ENCODE peak calls at places on chromosomes 11 and 22, in ten cellular contexts. C, J, D, Q, K, W, O, H, Z and P are unnamed samples.

GRCh38 chr11:57233702-57234101 is 3.3 kb downstream of the APLNR start:
- DNase-seq in Q (no peak), D (no peak), W (no peak), J (no peak), H (no peak), C (no peak), Z (peak), O (no peak), K (no peak), P (no peak)

GRCh38 chr11:48081151-48082010 is 101.0 kb downstream of the PTPRJ start:
- DNase-seq in C (no peak), Z (peak), W (peak), H (peak), K (peak), Q (peak), J (no peak), D (no peak), O (peak), P (no peak)

GRCh38 chr11:47691979-47692378 is 23.2 kb downstream of the AGBL2 start:
- DNase-seq in K (peak), Q (no peak), J (no peak), D (no peak), H (no peak), W (no peak), Z (no peak), C (no peak), O (no peak), P (no peak)

GRCh38 chr11:125414121-125414520 is 81.9 kb downstream of the FEZ1 start:
- DNase-seq in C (no peak), Z (no peak), D (no peak), K (no peak), Q (no peak), J (no peak), H (no peak), O (no peak), W (no peak), P (no peak)

GRCh38 chr22:37282385-37282677 is at the start of gene CYTH4:
- DNase-seq in D (no peak), C (no peak), Z (peak), Q (peak), W (no peak), J (peak), H (peak), K (no peak), O (peak), P (no peak)

GRCh38 chr22:49380095-49380827 is 447.4 kb downstream of the BRD1 start:
- DNase-seq in D (no peak), H (no peak), O (no peak), J (no peak), C (no peak), Z (no peak), K (no peak), W (no peak), Q (no peak), P (no peak)

GRCh38 chr11:29280452-29280851 is 736.4 kb downstream of the KCNA4 start:
- DNase-seq in D (no peak), Z (no peak), W (no peak), Q (no peak), K (no peak), C (no peak), O (peak), J (no peak), H (no peak), P (no peak)

GRCh38 chr11:30365793-30366517 is 43.1 kb downstream of the ARL14EP start:
- DNase-seq in H (no peak), W (no peak), K (no peak), C (no peak), Q (no peak), O (no peak), J (no peak), Z (no peak), D (peak), P (no peak)

GRCh38 chr11:25943777-25944661 is 387.9 kb upstream of the ANO3 start:
- DNase-seq in D (no peak), H (no peak), K (peak), Q (no peak), W (no peak), C (no peak), O (no peak), J (no peak), Z (no peak), P (no peak)

GRCh38 chr22:37904572-37905533 is 1.2 kb upstream of the MICALL1 start:
- DNase-seq in C (peak), H (peak), J (no peak), Z (peak), O (peak), Q (peak), W (no peak), D (peak), K (peak), P (no peak)

GRCh38 chr22:28894320-28894719 is 10.9 kb downstream of the ZNRF3 start:
- DNase-seq in Q (no peak), O (no peak), J (no peak), K (no peak), D (no peak), H (no peak), Z (no peak), C (peak), W (no peak), P (no peak)

GRCh38 chr22:19965771-19966709 is 24.4 kb upstream of the TXNRD2 start:
- DNase-seq in J (no peak), C (no peak), O (no peak), Q (no peak), W (no peak), Z (peak), D (peak), H (no peak), K (peak), P (no peak)

GRCh38 chr11:14336507-14337503 is 22.2 kb downstream of the RRAS2 start:
- DNase-seq in K (peak), Q (no peak), W (no peak), C (peak), H (no peak), Z (no peak), J (no peak), O (peak), D (peak), P (no peak)

GRCh38 chr11:120610101-120610500 is 98.6 kb downstream of the GRIK4 start:
- DNase-seq in K (no peak), H (no peak), W (no peak), O (no peak), C (no peak), Z (no peak), D (no peak), J (no peak), Q (no peak), P (no peak)

GRCh38 chr11:35160248-35160820 is 21.4 kb downstream of the CD44 start:
- DNase-seq in H (no peak), Q (no peak), D (peak), J (no peak), W (no peak), K (no peak), Z (no peak), C (no peak), O (no peak), P (no peak)

GRCh38 chr11:69114811-69115523 is 40.8 kb upstream of the SMIM38 start:
- DNase-seq in Q (no peak), O (no peak), C (no peak), K (peak), J (no peak), H (no peak), W (no peak), Z (peak), D (no peak), P (no peak)

GRCh38 chr22:21713428-21714058 is 22.1 kb downstream of the YPEL1 start:
- DNase-seq in D (no peak), K (peak), Q (no peak), J (no peak), C (no peak), H (no peak), Z (no peak), O (no peak), W (no peak), P (no peak)

GRCh38 chr22:48554893-48555552 is 1272.7 kb downstream of the BRD1 start:
- DNase-seq in O (no peak), Q (no peak), W (no peak), H (no peak), J (no peak), C (no peak), D (peak), K (no peak), Z (no peak), P (no peak)

GRCh38 chr22:45535400-45535799 is 32.7 kb downstream of the FBLN1 start:
- DNase-seq in C (no peak), W (no peak), K (peak), O (no peak), D (no peak), Q (no peak), H (no peak), J (no peak), Z (no peak), P (no peak)

GRCh38 chr11:63914896-63915681 is 1.9 kb downstream of the RCOR2 start:
- DNase-seq in Z (no peak), Q (no peak), O (no peak), W (no peak), H (no peak), D (peak), K (peak), J (no peak), C (no peak), P (peak)

GRCh38 chr22:36486619-36487384 is 5.4 kb upstream of the TXN2 start:
- DNase-seq in D (peak), W (no peak), H (no peak), C (no peak), J (peak), Q (no peak), Z (peak), O (peak), K (peak), P (no peak)

GRCh38 chr11:113547739-113548138 is 72.5 kb upstream of the DRD2 start:
- DNase-seq in H (no peak), Q (no peak), J (no peak), D (no peak), Z (no peak), K (no peak), C (no peak), O (no peak), W (no peak), P (no peak)
- H3K27ac ChIP-seq in H (no peak), Q (no peak), J (no peak), D (no peak), Z (no peak), K (no peak), C (peak), O (no peak), W (no peak), P (no peak)

GRCh38 chr11:15769203-15769602 is 587.1 kb downstream of the SOX6 start:
- DNase-seq in J (no peak), C (no peak), K (no peak), H (no peak), Z (no peak), D (no peak), W (no peak), Q (no peak), O (no peak), P (no peak)
- H3K27ac ChIP-seq in J (no peak), C (no peak), K (no peak), H (no peak), Z (no peak), D (no peak), W (no peak), Q (no peak), O (no peak), P (no peak)

DNA sequence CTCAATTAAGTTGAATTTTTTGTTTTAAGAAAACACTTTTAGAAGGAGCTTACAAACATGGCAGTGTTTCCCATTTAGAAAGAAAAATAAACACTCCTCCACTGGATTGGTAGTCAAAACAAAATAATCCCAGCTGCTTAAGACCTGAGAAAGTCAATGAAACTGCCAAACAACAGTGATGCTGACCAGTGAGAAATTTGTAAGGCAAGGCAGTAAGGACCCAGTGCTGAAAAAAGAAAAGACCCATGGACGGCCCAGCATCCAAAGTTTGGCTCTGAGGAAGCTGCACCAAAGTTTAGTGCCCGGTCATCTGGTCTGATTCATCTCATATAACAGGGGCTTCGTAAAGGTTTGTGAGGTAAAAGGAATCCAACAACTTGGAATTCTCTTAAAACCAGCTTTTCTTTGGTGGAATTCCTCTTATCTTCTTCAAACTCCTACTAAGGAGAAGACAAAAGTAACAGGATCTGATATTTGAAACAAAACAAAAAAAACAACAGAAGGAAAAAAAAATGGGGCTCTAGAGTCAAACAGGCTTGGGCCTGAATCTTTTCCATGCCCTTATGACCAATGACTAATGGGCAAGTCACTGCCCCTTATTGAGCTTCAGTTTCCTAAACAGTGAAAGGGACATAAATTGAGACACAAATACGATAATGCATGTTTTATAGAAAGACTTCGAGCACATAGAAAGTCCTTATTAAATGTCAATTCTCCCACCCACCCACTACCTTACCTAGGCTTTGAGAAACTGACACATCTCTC is 383.0 kb upstream of the NARS2 start:
- DNase-seq in Z (no peak), K (peak), O (peak), H (no peak), J (no peak), D (no peak), W (no peak), Q (no peak), C (no peak), P (no peak)
- H3K27ac ChIP-seq in Z (no peak), K (peak), O (no peak), H (no peak), J (no peak), D (no peak), W (no peak), Q (no peak), C (no peak), P (no peak)

GRCh38 chr11:12242926-12243325 is 132.5 kb downstream of the MICAL2 start:
- DNase-seq in O (peak), D (no peak), Z (no peak), H (no peak), Q (no peak), K (peak), W (no peak), C (no peak), J (no peak), P (no peak)

GRCh38 chr11:12242071-12242672 is 131.8 kb downstream of the MICAL2 start:
- DNase-seq in D (no peak), C (no peak), Q (no peak), J (peak), K (peak), Z (no peak), O (no peak), H (no peak), W (no peak), P (no peak)

GRCh38 chr11:12244156-12244555 is 133.2 kb upstream of the PARVA start:
- DNase-seq in D (no peak), W (no peak), C (no peak), O (no peak), J (no peak), Q (no peak), H (no peak), Z (no peak), K (peak), P (no peak)

GRCh38 chr11:12245091-12245490 is 132.3 kb upstream of the PARVA start:
- DNase-seq in C (no peak), K (peak), Z (peak), Q (peak), O (no peak), W (no peak), D (no peak), J (no peak), H (peak), P (no peak)

GRCh38 chr11:12243511-12243910 is 133.1 kb downstream of the MICAL2 start:
- DNase-seq in Q (no peak), C (no peak), D (no peak), K (peak), H (no peak), J (no peak), W (no peak), O (no peak), Z (no peak), P (no peak)
- H3K27ac ChIP-seq in Q (peak), C (no peak), D (no peak), K (peak), H (no peak), J (no peak), W (peak), O (no peak), Z (peak), P (no peak)

GRCh38 chr11:128323381-128323780 is 264.0 kb downstream of the ETS1 start:
- DNase-seq in O (peak), Q (no peak), K (no peak), J (no peak), C (no peak), Z (no peak), H (no peak), W (no peak), D (peak), P (no peak)
- H3K27ac ChIP-seq in O (no peak), Q (no peak), K (no peak), J (peak), C (no peak), Z (no peak), H (no peak), W (no peak), D (no peak), P (no peak)

GRCh38 chr11:61022311-61023085 is 51.0 kb downstream of the CD6 start:
- DNase-seq in K (peak), Q (no peak), Z (no peak), J (no peak), H (no peak), C (peak), O (no peak), D (no peak), W (no peak), P (no peak)
- H3K27ac ChIP-seq in K (no peak), Q (no peak), Z (no peak), J (peak), H (no peak), C (no peak), O (no peak), D (no peak), W (no peak), P (no peak)

DNA sequence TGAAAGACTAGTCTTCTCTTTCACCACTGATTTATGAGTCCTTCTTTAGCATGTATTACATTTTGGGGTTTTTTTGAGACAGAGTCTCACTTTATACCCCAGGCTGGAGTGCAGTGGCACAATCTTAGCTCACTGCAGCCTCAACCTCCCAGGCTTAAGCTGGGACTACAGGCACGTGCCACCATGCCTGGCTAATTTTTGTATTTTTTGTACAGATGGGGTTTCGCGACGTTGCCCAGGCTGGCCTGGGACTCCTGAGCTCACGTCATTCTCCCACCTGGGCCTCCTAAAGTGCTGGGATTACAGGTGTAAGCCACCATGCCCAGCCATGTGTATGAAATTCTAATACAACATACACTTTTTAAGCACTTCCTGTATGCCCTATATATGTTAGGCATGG is 26.3 kb upstream of the CXCR5 start:
- DNase-seq in J (no peak), C (no peak), K (no peak), H (no peak), O (no peak), W (no peak), Z (no peak), Q (no peak), D (no peak), P (no peak)
- H3K27ac ChIP-seq in J (no peak), C (no peak), K (no peak), H (no peak), O (no peak), W (no peak), Z (no peak), Q (no peak), D (no peak), P (no peak)

DNA sequence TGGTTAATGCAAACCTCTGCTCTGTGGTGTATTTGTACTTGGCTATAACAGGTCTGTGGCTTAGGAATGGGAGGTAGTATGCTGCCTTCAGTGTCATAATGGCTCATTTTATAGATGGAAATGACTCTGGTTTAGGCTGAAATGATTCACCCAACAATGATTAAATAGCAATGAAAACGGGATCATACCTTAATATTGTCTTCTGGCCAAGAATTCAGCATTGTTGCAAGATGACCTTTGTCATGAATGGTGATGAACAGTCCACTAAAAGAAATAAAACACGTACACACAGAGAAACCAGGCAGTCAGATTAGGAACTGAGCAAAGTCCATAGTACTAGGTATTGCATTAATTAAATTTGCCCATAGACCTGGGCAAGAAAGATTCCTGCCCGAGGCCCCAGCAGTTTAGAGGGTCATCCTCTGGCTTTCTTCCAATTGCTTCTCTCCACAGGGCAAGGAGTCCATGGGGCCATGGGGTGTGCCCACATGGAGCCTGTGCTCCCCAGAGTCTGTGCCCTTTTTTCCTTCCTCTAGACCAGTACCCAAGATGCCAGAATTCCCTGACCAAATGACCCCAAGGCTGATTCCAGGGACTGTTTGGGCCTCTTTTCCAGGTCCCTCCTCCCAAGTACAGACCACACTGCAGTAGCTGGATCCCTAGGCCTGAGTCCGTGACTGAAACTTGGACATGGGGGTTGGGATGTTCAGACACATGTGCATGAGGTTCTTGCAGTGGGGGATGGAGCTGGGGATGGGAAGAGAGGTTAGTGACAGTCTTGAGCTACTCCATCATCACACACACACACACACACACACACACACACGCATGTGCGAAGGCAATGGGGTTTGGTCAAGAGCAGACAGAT is 134.2 kb downstream of the CCDC81 start:
- DNase-seq in Q (no peak), C (no peak), D (no peak), J (no peak), H (no peak), Z (peak), O (no peak), W (no peak), K (no peak), P (no peak)
- H3K27ac ChIP-seq in Q (no peak), C (peak), D (no peak), J (no peak), H (no peak), Z (no peak), O (no peak), W (no peak), K (peak), P (no peak)

GRCh38 chr11:34050536-34050935 is 995 bp upstream of the CAPRIN1 start:
- DNase-seq in C (no peak), K (peak), Z (no peak), J (no peak), O (no peak), Q (no peak), D (no peak), W (no peak), H (no peak), P (no peak)
- H3K27ac ChIP-seq in C (peak), K (peak), Z (no peak), J (no peak), O (peak), Q (peak), D (peak), W (peak), H (peak), P (peak)